ENCODE peak calls at places on chromosome 20, in four cellular contexts. One of them, this sample, is unnamed.

GRCh38 chr20:2751347-2751867 is 49.0 kb downstream of the CPXM1 start:
- DNase-seq in prostate gland: peak
- DNase-seq in hepatocyte: no peak
- DNase-seq in heart right ventricle: no peak
- DNase-seq in this sample: peak

GRCh38 chr20:607476-607875 is 2.6 kb downstream of the TCF15 start:
- DNase-seq in prostate gland: no peak
- DNase-seq in hepatocyte: no peak
- DNase-seq in heart right ventricle: peak
- DNase-seq in this sample: no peak

GRCh38 chr20:17228624-17229061 is 1.8 kb downstream of the PCSK2 start:
- DNase-seq in heart right ventricle: peak
- DNase-seq in hepatocyte: peak
- DNase-seq in prostate gland: no peak
- DNase-seq in this sample: no peak

GRCh38 chr20:48460681-48461080 is 367.1 kb downstream of the PREX1 start:
- DNase-seq in heart right ventricle: no peak
- DNase-seq in prostate gland: no peak
- DNase-seq in hepatocyte: no peak
- DNase-seq in this sample: no peak

GRCh38 chr20:43508106-43508505 is 609 bp downstream of the L3MBTL1 start:
- DNase-seq in heart right ventricle: no peak
- DNase-seq in prostate gland: no peak
- DNase-seq in hepatocyte: peak
- DNase-seq in this sample: no peak

GRCh38 chr20:40997116-40997515 is 31.5 kb upstream of the TOP1 start:
- DNase-seq in heart right ventricle: no peak
- DNase-seq in hepatocyte: no peak
- DNase-seq in prostate gland: no peak
- DNase-seq in this sample: no peak

GRCh38 chr20:51020657-51021056 is 2.2 kb downstream of the KCNG1 start:
- DNase-seq in hepatocyte: no peak
- DNase-seq in prostate gland: no peak
- DNase-seq in heart right ventricle: no peak
- DNase-seq in this sample: no peak

GRCh38 chr20:8373579-8373978 is 241.5 kb downstream of the PLCB1 start:
- DNase-seq in heart right ventricle: no peak
- DNase-seq in hepatocyte: no peak
- DNase-seq in prostate gland: no peak
- DNase-seq in this sample: no peak

GRCh38 chr20:37498066-37498702 is 22.9 kb upstream of the NNAT start:
- DNase-seq in heart right ventricle: no peak
- DNase-seq in hepatocyte: no peak
- DNase-seq in prostate gland: no peak
- DNase-seq in this sample: no peak

GRCh38 chr20:9775176-9775575 is 63.7 kb downstream of the PAK5 start:
- DNase-seq in heart right ventricle: no peak
- DNase-seq in prostate gland: no peak
- DNase-seq in hepatocyte: no peak
- DNase-seq in this sample: no peak

GRCh38 chr20:41306061-41306727 is 11.3 kb downstream of the ZHX3 start:
- DNase-seq in heart right ventricle: no peak
- DNase-seq in hepatocyte: no peak
- DNase-seq in prostate gland: no peak
- DNase-seq in this sample: no peak

GRCh38 chr20:63911171-63911570 is 16.2 kb downstream of the DNAJC5 start:
- DNase-seq in heart right ventricle: no peak
- DNase-seq in prostate gland: peak
- DNase-seq in hepatocyte: no peak
- DNase-seq in this sample: peak

GRCh38 chr20:43963872-43964791 is 49.5 kb downstream of the TOX2 start:
- DNase-seq in heart right ventricle: peak
- DNase-seq in hepatocyte: no peak
- DNase-seq in prostate gland: no peak
- DNase-seq in this sample: no peak

GRCh38 chr20:53959849-53960585 is 110.4 kb downstream of the BCAS1 start:
- DNase-seq in heart right ventricle: no peak
- DNase-seq in prostate gland: no peak
- DNase-seq in hepatocyte: no peak
- DNase-seq in this sample: no peak

GRCh38 chr20:21208999-21209398 is 83.1 kb downstream of the KIZ start:
- DNase-seq in hepatocyte: no peak
- DNase-seq in heart right ventricle: no peak
- DNase-seq in prostate gland: no peak
- DNase-seq in this sample: no peak

GRCh38 chr20:44302026-44302669 is 8.9 kb downstream of the FITM2 start:
- DNase-seq in heart right ventricle: no peak
- DNase-seq in hepatocyte: peak
- DNase-seq in prostate gland: peak
- DNase-seq in this sample: peak

GRCh38 chr20:9280654-9281053 is 211.8 kb downstream of the PLCB4 start:
- DNase-seq in hepatocyte: no peak
- DNase-seq in prostate gland: no peak
- DNase-seq in heart right ventricle: no peak
- DNase-seq in this sample: no peak

GRCh38 chr20:17620371-17621228 is 50.7 kb downstream of the DSTN start:
- DNase-seq in prostate gland: no peak
- DNase-seq in hepatocyte: no peak
- DNase-seq in heart right ventricle: no peak
- DNase-seq in this sample: no peak

GRCh38 chr20:35506872-35507638 is 22.4 kb downstream of the C20orf173 start:
- DNase-seq in hepatocyte: no peak
- DNase-seq in prostate gland: no peak
- DNase-seq in heart right ventricle: no peak
- DNase-seq in this sample: no peak

GRCh38 chr20:50286609-50287008 is 96.0 kb downstream of the CEBPB start:
- DNase-seq in hepatocyte: peak
- DNase-seq in heart right ventricle: no peak
- DNase-seq in prostate gland: no peak
- DNase-seq in this sample: no peak

GRCh38 chr20:2337142-2337541 is 41.3 kb downstream of the TGM3 start:
- DNase-seq in prostate gland: peak
- DNase-seq in hepatocyte: no peak
- DNase-seq in heart right ventricle: no peak
- DNase-seq in this sample: no peak

GRCh38 chr20:33732166-33732970 is 572 bp downstream of the ZNF341 start:
- DNase-seq in heart right ventricle: peak
- DNase-seq in hepatocyte: no peak
- DNase-seq in prostate gland: peak
- DNase-seq in this sample: peak

GRCh38 chr20:48897298-48898044 is 24.0 kb upstream of the ARFGEF2 start:
- DNase-seq in hepatocyte: no peak
- DNase-seq in heart right ventricle: no peak
- DNase-seq in prostate gland: no peak
- DNase-seq in this sample: no peak

GRCh38 chr20:2619961-2620595 is 32.4 kb upstream of the NOP56 start:
- DNase-seq in prostate gland: no peak
- DNase-seq in heart right ventricle: no peak
- DNase-seq in hepatocyte: no peak
- DNase-seq in this sample: no peak

GRCh38 chr20:53857723-53858236 is 212.6 kb downstream of the BCAS1 start:
- DNase-seq in hepatocyte: no peak
- DNase-seq in heart right ventricle: no peak
- DNase-seq in prostate gland: peak
- DNase-seq in this sample: no peak

GRCh38 chr20:63778034-63778752 is 38.6 kb downstream of the SLC2A4RG start:
- DNase-seq in heart right ventricle: no peak
- DNase-seq in hepatocyte: no peak
- DNase-seq in prostate gland: no peak
- DNase-seq in this sample: no peak

GRCh38 chr20:43925786-43926185 is 11.1 kb downstream of the TOX2 start:
- DNase-seq in hepatocyte: no peak
- DNase-seq in prostate gland: no peak
- DNase-seq in heart right ventricle: peak
- DNase-seq in this sample: no peak

GRCh38 chr20:48839083-48839482 is 11.3 kb upstream of the PREX1 start:
- DNase-seq in hepatocyte: no peak
- DNase-seq in heart right ventricle: no peak
- DNase-seq in prostate gland: no peak
- DNase-seq in this sample: no peak

GRCh38 chr20:2759603-2760360 is 40.6 kb downstream of the CPXM1 start:
- DNase-seq in prostate gland: no peak
- DNase-seq in heart right ventricle: no peak
- DNase-seq in hepatocyte: no peak
- DNase-seq in this sample: no peak

GRCh38 chr20:41373851-41374567 is 7.4 kb upstream of the EMILIN3 start:
- DNase-seq in hepatocyte: no peak
- DNase-seq in heart right ventricle: no peak
- DNase-seq in prostate gland: no peak
- DNase-seq in this sample: no peak

GRCh38 chr20:59933849-59934585 is 580 bp upstream of the SYCP2 start:
- DNase-seq in prostate gland: peak
- DNase-seq in heart right ventricle: peak
- DNase-seq in hepatocyte: peak
- DNase-seq in this sample: no peak

GRCh38 chr20:41509801-41510200 is 108.4 kb downstream of the CHD6 start:
- DNase-seq in prostate gland: peak
- DNase-seq in heart right ventricle: peak
- DNase-seq in hepatocyte: peak
- DNase-seq in this sample: peak

GRCh38 chr20:5863040-5863811 is 87.1 kb downstream of the TRMT6 start:
- DNase-seq in hepatocyte: no peak
- DNase-seq in prostate gland: no peak
- DNase-seq in heart right ventricle: peak
- DNase-seq in this sample: no peak

GRCh38 chr20:3670511-3670910 is 7.3 kb upstream of the GFRA4 start:
- DNase-seq in prostate gland: no peak
- DNase-seq in heart right ventricle: no peak
- DNase-seq in hepatocyte: no peak
- DNase-seq in this sample: no peak

GRCh38 chr20:2750343-2751251 is 49.8 kb downstream of the CPXM1 start:
- DNase-seq in hepatocyte: peak
- DNase-seq in prostate gland: peak
- DNase-seq in heart right ventricle: no peak
- DNase-seq in this sample: no peak

GRCh38 chr20:40689943-40690835 is 1.2 kb upstream of the MAFB start:
- DNase-seq in prostate gland: peak
- DNase-seq in heart right ventricle: peak
- DNase-seq in hepatocyte: peak
- DNase-seq in this sample: peak

GRCh38 chr20:58246346-58246745 is 17.9 kb upstream of the ANKRD60 start:
- DNase-seq in heart right ventricle: no peak
- DNase-seq in prostate gland: no peak
- DNase-seq in hepatocyte: no peak
- DNase-seq in this sample: no peak
- TF ChIP-seq CTCF in heart right ventricle: peak
- TF ChIP-seq CTCF in prostate gland: no peak
- TF ChIP-seq CTCF in hepatocyte: peak
- TF ChIP-seq CTCF in this sample: peak

GRCh38 chr20:25018841-25019240 is 26.3 kb upstream of the APMAP start:
- DNase-seq in hepatocyte: no peak
- DNase-seq in heart right ventricle: no peak
- DNase-seq in prostate gland: no peak
- DNase-seq in this sample: no peak
- H3K4me3 ChIP-seq in hepatocyte: no peak
- H3K4me3 ChIP-seq in heart right ventricle: no peak
- H3K4me3 ChIP-seq in prostate gland: no peak
- H3K4me3 ChIP-seq in this sample: no peak

GRCh38 chr20:46712056-46712636 is 2.7 kb downstream of the SLC2A10 start:
- DNase-seq in hepatocyte: no peak
- DNase-seq in prostate gland: no peak
- DNase-seq in heart right ventricle: no peak
- DNase-seq in this sample: no peak

GRCh38 chr20:46717818-46718541 is 8.5 kb downstream of the SLC2A10 start:
- DNase-seq in heart right ventricle: no peak
- DNase-seq in hepatocyte: no peak
- DNase-seq in prostate gland: no peak
- DNase-seq in this sample: no peak

GRCh38 chr20:46720019-46720418 is 10.6 kb downstream of the SLC2A10 start:
- DNase-seq in hepatocyte: no peak
- DNase-seq in prostate gland: no peak
- DNase-seq in heart right ventricle: no peak
- DNase-seq in this sample: no peak

GRCh38 chr20:46713957-46714834 is 4.7 kb downstream of the SLC2A10 start:
- DNase-seq in hepatocyte: no peak
- DNase-seq in heart right ventricle: no peak
- DNase-seq in prostate gland: peak
- DNase-seq in this sample: no peak

DNA sequence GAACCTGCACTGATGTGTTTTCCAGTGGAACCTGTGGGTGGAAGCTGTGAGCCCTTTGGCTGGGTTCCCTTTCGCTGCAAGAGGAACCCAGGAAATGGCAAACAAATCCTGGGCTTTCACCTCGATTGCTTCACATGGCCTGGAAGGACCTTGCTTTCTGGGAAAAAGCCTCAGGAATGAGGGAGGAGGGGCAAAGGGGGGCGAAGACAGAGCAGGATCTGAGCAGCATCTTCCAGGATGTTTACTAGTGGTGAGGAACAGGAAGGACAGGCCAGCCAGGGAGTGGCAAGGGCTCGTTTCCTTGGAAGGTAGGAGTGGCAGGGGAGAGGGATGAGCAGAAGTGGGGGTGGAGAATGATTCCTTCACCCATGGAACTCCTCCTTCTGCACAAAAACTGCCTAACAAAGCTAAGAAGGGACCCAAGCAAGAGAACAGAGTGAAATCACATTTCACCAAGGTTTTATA is 5.9 kb downstream of the SLC2A10 start:
- DNase-seq in heart right ventricle: no peak
- DNase-seq in hepatocyte: peak
- DNase-seq in prostate gland: peak
- DNase-seq in this sample: peak
- TF ChIP-seq CTCF in heart right ventricle: no peak
- TF ChIP-seq CTCF in hepatocyte: no peak
- TF ChIP-seq CTCF in prostate gland: peak
- TF ChIP-seq CTCF in this sample: peak

GRCh38 chr20:61251529-61252393 is at the start of gene CDH4:
- DNase-seq in heart right ventricle: no peak
- DNase-seq in prostate gland: no peak
- DNase-seq in hepatocyte: peak
- DNase-seq in this sample: no peak
- H3K4me3 ChIP-seq in heart right ventricle: peak
- H3K4me3 ChIP-seq in prostate gland: peak
- H3K4me3 ChIP-seq in hepatocyte: peak
- H3K4me3 ChIP-seq in this sample: no peak

GRCh38 chr20:11140359-11140758 is 466.6 kb upstream of the JAG1 start:
- DNase-seq in heart right ventricle: no peak
- DNase-seq in hepatocyte: no peak
- DNase-seq in prostate gland: no peak
- DNase-seq in this sample: no peak
- TF ChIP-seq CTCF in heart right ventricle: no peak
- TF ChIP-seq CTCF in hepatocyte: no peak
- TF ChIP-seq CTCF in prostate gland: no peak
- TF ChIP-seq CTCF in this sample: no peak

GRCh38 chr20:19975436-19975799 is 41.7 kb upstream of the NAA20 start:
- DNase-seq in heart right ventricle: no peak
- DNase-seq in prostate gland: peak
- DNase-seq in hepatocyte: no peak
- DNase-seq in this sample: no peak

GRCh38 chr20:19977373-19977770 is 39.8 kb upstream of the NAA20 start:
- DNase-seq in hepatocyte: no peak
- DNase-seq in prostate gland: no peak
- DNase-seq in heart right ventricle: no peak
- DNase-seq in this sample: no peak

GRCh38 chr20:19978511-19979210 is 38.5 kb upstream of the NAA20 start:
- DNase-seq in prostate gland: no peak
- DNase-seq in heart right ventricle: peak
- DNase-seq in hepatocyte: no peak
- DNase-seq in this sample: no peak

GRCh38 chr20:19975901-19976300 is 41.3 kb upstream of the NAA20 start:
- DNase-seq in prostate gland: no peak
- DNase-seq in hepatocyte: no peak
- DNase-seq in heart right ventricle: no peak
- DNase-seq in this sample: no peak

GRCh38 chr20:19976595-19977372 is 40.4 kb upstream of the NAA20 start:
- DNase-seq in prostate gland: peak
- DNase-seq in heart right ventricle: peak
- DNase-seq in hepatocyte: peak
- DNase-seq in this sample: no peak
- H3K4me3 ChIP-seq in prostate gland: peak
- H3K4me3 ChIP-seq in heart right ventricle: peak
- H3K4me3 ChIP-seq in hepatocyte: peak
- H3K4me3 ChIP-seq in this sample: no peak

This sample was measured in LNCaP clone FGC.